ENCODE peak calls at places on chromosomes 4 and X, in six cellular contexts. L, N, C, Y, O and H are unnamed samples.

GRCh38 chr4:183422962-183423653 is 21.3 kb upstream of the CDKN2AIP start:
- DNase-seq in L (peak; percentile 24), C (no peak), N (no peak), Y (no peak), O (peak; percentile 64), H (no peak)

GRCh38 chrX:110003167-110004156 is 548 bp downstream of the TMEM164 start:
- DNase-seq in O (peak; percentile 58), N (no peak), L (peak; percentile 25), Y (no peak), C (peak; percentile 8), H (no peak)

GRCh38 chr4:116925900-116926457 is 159.4 kb downstream of the TRAM1L1 start:
- DNase-seq in C (no peak), O (no peak), Y (no peak), L (no peak), N (no peak), H (no peak)

GRCh38 chr4:139666735-139667266 is 1.2 kb downstream of the MGST2 start:
- DNase-seq in C (no peak), O (no peak), Y (no peak), L (peak; percentile 72), N (no peak), H (peak; percentile 83)

GRCh38 chr4:126614456-126614855 is 1018.3 kb upstream of the INTU start:
- DNase-seq in Y (no peak), L (no peak), O (no peak), N (no peak), C (no peak), H (no peak)

GRCh38 chr4:82797591-82798081 is 960 bp downstream of the SCD5 start:
- DNase-seq in C (no peak), Y (no peak), L (no peak), N (no peak), O (peak; percentile 64), H (no peak)

GRCh38 chr4:128796934-128797333 is 12.6 kb upstream of the JADE1 start:
- DNase-seq in O (peak; percentile 39), Y (no peak), C (no peak), N (no peak), L (no peak), H (peak; percentile 32)

GRCh38 chrX:97704881-97705280 is 821.2 kb downstream of the RPA4 start:
- DNase-seq in N (no peak), C (no peak), Y (no peak), O (no peak), L (no peak), H (no peak)

GRCh38 chr4:146308951-146309350 is 94.6 kb downstream of the REELD1 start:
- DNase-seq in L (no peak), N (no peak), O (peak; percentile 19), Y (no peak), C (no peak), H (no peak)

GRCh38 chr4:120865985-120866384 is 56.5 kb downstream of the PRDM5 start:
- DNase-seq in C (no peak), O (peak; percentile 20), L (no peak), Y (no peak), N (no peak), H (no peak)

GRCh38 chr4:55312491-55313101 is 33.4 kb upstream of the SRD5A3 start:
- DNase-seq in C (peak; percentile 64), N (no peak), L (peak; percentile 81), Y (no peak), O (peak; percentile 79), H (peak; percentile 52)

GRCh38 chr4:56742080-56742871 is 61.2 kb upstream of the HOPX start:
- DNase-seq in L (no peak), N (no peak), O (peak; percentile 58), Y (no peak), C (no peak), H (peak; percentile 84)

GRCh38 chr4:27242217-27242616 is 381.6 kb downstream of the STIM2 start:
- DNase-seq in O (no peak), L (no peak), C (no peak), N (no peak), Y (no peak), H (no peak)